ENCODE peak calls at places on chromosomes 11 and 22, in seven cellular contexts. One of them, this sample, is unnamed.
A peak's percentile ranks its signal among the peaks of the same experiment; 100 is the strongest.

GRCh38 chr11:554824-555499 is 5.6 kb downstream of the LMNTD2 start:
- DNase-seq in AG04450: no peak
- DNase-seq in esophagus squamous epithelium: no peak
- DNase-seq in A549: peak; percentile 69
- DNase-seq in heart left ventricle: no peak
- DNase-seq in AG10803: no peak
- DNase-seq in astrocyte: no peak
- DNase-seq in this sample: no peak

GRCh38 chr11:135062994-135063393 is 651.0 kb upstream of the B3GAT1 start:
- DNase-seq in AG04450: no peak
- DNase-seq in esophagus squamous epithelium: no peak
- DNase-seq in A549: no peak
- DNase-seq in heart left ventricle: no peak
- DNase-seq in AG10803: no peak
- DNase-seq in astrocyte: no peak
- DNase-seq in this sample: no peak

GRCh38 chr11:66420671-66421476 is at the start of gene NPAS4:
- DNase-seq in AG04450: no peak
- DNase-seq in esophagus squamous epithelium: no peak
- DNase-seq in A549: no peak
- DNase-seq in heart left ventricle: no peak
- DNase-seq in AG10803: no peak
- DNase-seq in astrocyte: no peak
- DNase-seq in this sample: no peak

GRCh38 chr11:125925247-125925740 is 20.6 kb upstream of the VSIG10L2 start:
- DNase-seq in AG04450: no peak
- DNase-seq in esophagus squamous epithelium: no peak
- DNase-seq in A549: no peak
- DNase-seq in heart left ventricle: no peak
- DNase-seq in AG10803: no peak
- DNase-seq in astrocyte: peak; percentile 14
- DNase-seq in this sample: no peak

GRCh38 chr11:8249482-8249881 is 14.2 kb downstream of the LMO1 start:
- DNase-seq in AG04450: no peak
- DNase-seq in esophagus squamous epithelium: no peak
- DNase-seq in A549: no peak
- DNase-seq in heart left ventricle: no peak
- DNase-seq in AG10803: no peak
- DNase-seq in astrocyte: no peak
- DNase-seq in this sample: no peak

GRCh38 chr11:134639586-134640330 is 227.7 kb upstream of the B3GAT1 start:
- DNase-seq in AG04450: no peak
- DNase-seq in esophagus squamous epithelium: no peak
- DNase-seq in A549: no peak
- DNase-seq in heart left ventricle: no peak
- DNase-seq in AG10803: no peak
- DNase-seq in astrocyte: no peak
- DNase-seq in this sample: no peak

GRCh38 chr11:8332196-8332595 is 68.5 kb upstream of the LMO1 start:
- DNase-seq in AG04450: no peak
- DNase-seq in esophagus squamous epithelium: no peak
- DNase-seq in A549: no peak
- DNase-seq in heart left ventricle: no peak
- DNase-seq in AG10803: no peak
- DNase-seq in astrocyte: no peak
- DNase-seq in this sample: no peak

GRCh38 chr11:125663910-125664309 is 16.7 kb downstream of the ACRV1 start:
- DNase-seq in AG04450: no peak
- DNase-seq in esophagus squamous epithelium: no peak
- DNase-seq in A549: no peak
- DNase-seq in heart left ventricle: no peak
- DNase-seq in AG10803: no peak
- DNase-seq in astrocyte: no peak
- DNase-seq in this sample: no peak

GRCh38 chr22:21669026-21669425 is 3.2 kb downstream of the PPIL2 start:
- DNase-seq in AG04450: no peak
- DNase-seq in esophagus squamous epithelium: no peak
- DNase-seq in A549: no peak
- DNase-seq in heart left ventricle: no peak
- DNase-seq in AG10803: no peak
- DNase-seq in astrocyte: no peak
- DNase-seq in this sample: no peak

GRCh38 chr11:127890026-127890611 is 697.2 kb downstream of the ETS1 start:
- DNase-seq in AG04450: no peak
- DNase-seq in esophagus squamous epithelium: no peak
- DNase-seq in A549: no peak
- DNase-seq in heart left ventricle: no peak
- DNase-seq in AG10803: peak; percentile 36
- DNase-seq in astrocyte: peak; percentile 4
- DNase-seq in this sample: no peak

GRCh38 chr22:36940676-36941075 is 27.2 kb downstream of the CSF2RB start:
- DNase-seq in AG04450: no peak
- DNase-seq in esophagus squamous epithelium: no peak
- DNase-seq in A549: no peak
- DNase-seq in heart left ventricle: no peak
- DNase-seq in AG10803: no peak
- DNase-seq in astrocyte: no peak
- DNase-seq in this sample: no peak

DNA sequence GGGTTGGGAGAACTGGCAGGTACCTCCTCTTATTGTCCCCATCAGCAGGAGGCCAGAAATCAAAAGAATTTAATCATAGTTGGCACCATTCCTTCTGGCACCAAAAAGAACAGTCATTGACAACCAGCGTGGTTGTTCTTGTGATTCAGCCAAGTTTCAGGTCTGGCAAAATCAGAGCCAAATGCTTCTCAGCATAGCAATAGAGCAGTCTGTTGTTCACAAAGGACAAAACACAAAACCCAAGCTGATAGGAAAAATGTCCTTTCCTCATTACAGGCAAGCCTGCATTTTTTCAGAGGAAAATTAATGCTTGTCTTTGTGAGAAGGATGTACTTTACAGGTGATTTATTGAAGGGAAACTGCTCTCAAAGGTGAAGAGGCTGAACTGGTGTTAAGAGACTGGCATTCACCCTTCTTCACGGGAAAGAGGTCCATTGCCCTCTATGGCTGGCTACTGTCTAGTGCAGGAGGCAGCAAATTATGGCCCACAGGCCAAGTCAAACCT is 241.8 kb upstream of the ARHGAP42 start:
- DNase-seq in AG04450: no peak
- DNase-seq in esophagus squamous epithelium: no peak
- DNase-seq in A549: no peak
- DNase-seq in heart left ventricle: no peak
- DNase-seq in AG10803: no peak
- DNase-seq in astrocyte: peak; percentile 14
- DNase-seq in this sample: peak; percentile 9
- TF ChIP-seq CTCF in AG04450: no peak
- TF ChIP-seq CTCF in esophagus squamous epithelium: no peak
- TF ChIP-seq CTCF in A549: no peak
- TF ChIP-seq CTCF in heart left ventricle: peak; percentile 17
- TF ChIP-seq CTCF in AG10803: no peak
- TF ChIP-seq CTCF in astrocyte: no peak
- TF ChIP-seq CTCF in this sample: no peak

GRCh38 chr11:77094841-77095365 is 7.7 kb upstream of the OMP start:
- DNase-seq in AG04450: no peak
- DNase-seq in esophagus squamous epithelium: no peak
- DNase-seq in A549: no peak
- DNase-seq in heart left ventricle: peak; percentile 58
- DNase-seq in AG10803: no peak
- DNase-seq in astrocyte: no peak
- DNase-seq in this sample: no peak
- TF ChIP-seq CTCF in AG04450: no peak
- TF ChIP-seq CTCF in esophagus squamous epithelium: no peak
- TF ChIP-seq CTCF in A549: no peak
- TF ChIP-seq CTCF in heart left ventricle: no peak
- TF ChIP-seq CTCF in AG10803: no peak
- TF ChIP-seq CTCF in astrocyte: no peak
- TF ChIP-seq CTCF in this sample: peak; percentile 7

DNA sequence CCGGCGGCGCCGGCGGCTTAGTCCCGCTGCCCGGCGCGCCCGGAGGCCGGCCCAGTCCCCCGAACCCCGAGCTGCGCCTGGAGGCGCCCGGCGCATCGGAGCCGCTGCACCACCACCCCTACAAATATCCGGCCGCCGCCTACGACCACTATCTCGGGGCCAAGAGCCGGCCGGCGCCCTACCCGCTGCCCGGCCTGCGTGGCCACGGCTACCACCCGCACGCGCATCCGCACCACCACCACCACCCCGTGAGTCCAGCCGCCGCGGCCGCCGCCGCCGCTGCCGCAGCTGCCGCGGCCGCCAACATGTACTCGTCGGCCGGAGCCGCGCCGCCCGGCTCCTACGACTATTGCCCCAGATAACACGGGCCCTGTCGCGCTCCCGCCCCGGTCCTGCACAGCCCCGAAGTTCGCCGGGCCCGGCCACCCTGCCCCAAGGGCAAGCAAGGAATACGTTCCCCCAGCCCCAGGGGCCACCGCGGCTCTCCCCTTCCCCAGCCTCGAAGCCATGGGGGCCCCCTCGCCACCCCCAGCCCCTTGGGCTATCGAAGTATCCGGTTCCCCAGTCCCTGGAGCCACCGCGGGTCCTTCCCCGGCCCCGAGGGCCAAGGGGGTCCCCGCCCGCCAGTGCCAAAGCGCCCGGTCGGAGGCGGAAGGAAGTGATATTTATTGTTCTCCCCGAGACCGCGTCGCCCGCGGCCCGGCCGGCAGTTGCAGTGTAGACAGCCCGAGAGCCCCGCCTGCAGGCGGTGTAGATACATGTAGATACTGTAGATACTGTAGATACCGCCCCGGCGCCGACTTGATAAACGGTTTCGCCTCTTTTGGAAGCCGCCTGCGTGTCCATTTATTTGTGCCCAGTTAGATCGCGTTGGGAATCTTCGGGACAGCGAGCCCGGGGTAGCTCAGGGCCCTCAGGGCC is 6.2 kb downstream of the TBX1 start:
- DNase-seq in AG04450: no peak
- DNase-seq in esophagus squamous epithelium: no peak
- DNase-seq in A549: no peak
- DNase-seq in heart left ventricle: peak; percentile 81
- DNase-seq in AG10803: no peak
- DNase-seq in astrocyte: no peak
- DNase-seq in this sample: peak; percentile 9
- TF ChIP-seq CTCF in AG04450: peak; percentile 24
- TF ChIP-seq CTCF in esophagus squamous epithelium: no peak
- TF ChIP-seq CTCF in A549: no peak
- TF ChIP-seq CTCF in heart left ventricle: no peak
- TF ChIP-seq CTCF in AG10803: peak; percentile 2
- TF ChIP-seq CTCF in astrocyte: no peak
- TF ChIP-seq CTCF in this sample: peak; percentile 43

GRCh38 chr11:113464416-113464815 is 10.8 kb downstream of the DRD2 start:
- DNase-seq in AG04450: no peak
- DNase-seq in esophagus squamous epithelium: no peak
- DNase-seq in A549: no peak
- DNase-seq in heart left ventricle: no peak
- DNase-seq in AG10803: no peak
- DNase-seq in astrocyte: no peak
- DNase-seq in this sample: no peak
- TF ChIP-seq CTCF in AG04450: no peak
- TF ChIP-seq CTCF in esophagus squamous epithelium: no peak
- TF ChIP-seq CTCF in A549: no peak
- TF ChIP-seq CTCF in heart left ventricle: no peak
- TF ChIP-seq CTCF in AG10803: no peak
- TF ChIP-seq CTCF in astrocyte: no peak
- TF ChIP-seq CTCF in this sample: no peak

DNA sequence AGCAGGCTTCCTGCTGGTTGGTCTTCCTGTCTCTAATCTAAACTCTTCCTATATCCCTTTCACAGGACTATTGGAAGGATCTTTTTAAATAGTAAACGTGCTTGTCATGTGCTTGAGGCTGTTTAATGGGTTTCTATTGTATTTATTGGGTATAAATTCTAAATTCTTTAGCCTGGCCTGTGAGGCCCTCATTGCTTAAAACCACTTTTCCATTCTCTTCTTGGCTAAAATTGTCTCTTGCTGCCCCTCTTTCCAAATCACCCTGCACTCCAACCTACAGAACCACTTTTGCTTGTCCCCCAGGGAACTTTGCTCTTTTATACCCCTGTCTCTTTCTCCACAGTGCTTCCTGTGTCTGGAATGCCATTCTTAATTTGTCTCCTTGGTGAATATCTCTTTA is 46.4 kb upstream of the MUC15 start:
- DNase-seq in AG04450: no peak
- DNase-seq in esophagus squamous epithelium: no peak
- DNase-seq in A549: no peak
- DNase-seq in heart left ventricle: no peak
- DNase-seq in AG10803: no peak
- DNase-seq in astrocyte: no peak
- DNase-seq in this sample: no peak
- TF ChIP-seq CTCF in AG04450: no peak
- TF ChIP-seq CTCF in esophagus squamous epithelium: no peak
- TF ChIP-seq CTCF in A549: no peak
- TF ChIP-seq CTCF in heart left ventricle: no peak
- TF ChIP-seq CTCF in AG10803: no peak
- TF ChIP-seq CTCF in astrocyte: no peak
- TF ChIP-seq CTCF in this sample: no peak

DNA sequence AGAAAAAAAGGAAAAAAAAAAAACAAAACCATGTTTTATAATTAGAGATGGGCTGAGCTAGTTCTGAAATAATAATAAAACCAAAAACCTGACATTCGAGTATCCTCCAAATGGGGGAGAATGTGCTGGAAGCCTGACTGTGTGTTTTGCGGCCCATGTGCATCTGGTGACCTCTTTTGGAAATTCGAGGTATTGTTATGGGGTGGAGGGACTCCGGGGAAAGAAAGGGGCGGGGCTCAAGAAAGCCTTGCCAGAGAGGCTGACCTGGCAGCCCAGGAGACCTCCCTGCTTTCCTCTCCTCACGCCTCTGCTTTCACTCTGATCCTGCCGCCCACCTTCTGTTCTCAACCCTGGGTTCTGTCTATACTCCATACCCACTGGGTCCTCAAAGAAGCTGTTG is 72.9 kb downstream of the CTTN start:
- DNase-seq in AG04450: no peak
- DNase-seq in esophagus squamous epithelium: no peak
- DNase-seq in A549: peak; percentile 78
- DNase-seq in heart left ventricle: no peak
- DNase-seq in AG10803: no peak
- DNase-seq in astrocyte: no peak
- DNase-seq in this sample: peak; percentile 28
- TF ChIP-seq CTCF in AG04450: peak; percentile 35
- TF ChIP-seq CTCF in esophagus squamous epithelium: no peak
- TF ChIP-seq CTCF in A549: peak; percentile 28
- TF ChIP-seq CTCF in heart left ventricle: no peak
- TF ChIP-seq CTCF in AG10803: peak; percentile 27
- TF ChIP-seq CTCF in astrocyte: peak; percentile 24
- TF ChIP-seq CTCF in this sample: peak; percentile 56